ENCODE peak calls at places on chromosomes 5 and 9, in four cellular contexts. F, X, J and R are unnamed samples.

GRCh38 chr9:87622936-87623335 is 103.0 kb upstream of the CTSL start:
- DNase-seq in X (no peak), F (no peak), J (no peak), R (no peak)

GRCh38 chr9:136268318-136268717 is 22.7 kb upstream of the QSOX2 start:
- DNase-seq in F (no peak), J (no peak), X (no peak), R (no peak)

GRCh38 chr9:77981907-77982306 is 49.7 kb downstream of the GNAQ start:
- DNase-seq in X (no peak), F (no peak), J (no peak), R (no peak)

GRCh38 chr5:169548315-169548714 is 35.3 kb upstream of the SPDL1 start:
- DNase-seq in X (no peak), F (peak; percentile 49), J (no peak), R (no peak)

GRCh38 chr5:119583684-119584083 is 45.7 kb upstream of the FAM170A start:
- DNase-seq in J (no peak), X (no peak), F (no peak), R (no peak)

GRCh38 chr9:130117816-130118632 is 54.2 kb upstream of the NCS1 start:
- DNase-seq in J (no peak), F (no peak), X (no peak), R (no peak)

GRCh38 chr5:6551287-6551954 is 81.4 kb downstream of the NSUN2 start:
- DNase-seq in F (no peak), X (no peak), J (no peak), R (no peak)

GRCh38 chr9:137669261-137669672 is 50.5 kb downstream of the EHMT1 start:
- DNase-seq in X (no peak), F (no peak), J (no peak), R (no peak)

GRCh38 chr5:25713259-25713658 is 1068.5 kb upstream of the CDH10 start:
- DNase-seq in J (no peak), F (no peak), X (no peak), R (no peak)

GRCh38 chr9:136543280-136543679 is 2.6 kb downstream of the NOTCH1 start:
- DNase-seq in F (no peak), J (no peak), X (no peak), R (no peak)

GRCh38 chr5:154418344-154418820 is 27.4 kb upstream of the SAP30L start:
- DNase-seq in F (no peak), J (no peak), X (no peak), R (no peak)

GRCh38 chr5:132487841-132488555 is 2.6 kb downstream of the IRF1 start:
- DNase-seq in F (no peak), X (no peak), J (no peak), R (no peak)

GRCh38 chr9:121305269-121305994 is 37.5 kb downstream of the GSN start:
- DNase-seq in J (no peak), F (no peak), X (no peak), R (no peak)

GRCh38 chr5:17355585-17356346 is 138.3 kb downstream of the BASP1 start:
- DNase-seq in F (no peak), X (no peak), J (no peak), R (no peak)

GRCh38 chr5:132086277-132086794 is 12.7 kb downstream of the CSF2 start:
- DNase-seq in F (peak; percentile 56), J (no peak), X (no peak), R (no peak)

GRCh38 chr5:91176288-91177016 is 206.7 kb downstream of the ARRDC3 start:
- DNase-seq in X (no peak), J (no peak), F (peak; percentile 77), R (no peak)

GRCh38 chr5:120806132-120806531 is 342.0 kb downstream of the PRR16 start:
- DNase-seq in F (no peak), J (no peak), X (no peak), R (no peak)

GRCh38 chr9:131951905-131952304 is 127.8 kb downstream of the MED27 start:
- DNase-seq in F (peak; percentile 81), X (no peak), J (no peak), R (no peak)

GRCh38 chr9:3922846-3923245 is 377.0 kb downstream of the GLIS3 start:
- DNase-seq in F (no peak), J (no peak), X (no peak), R (no peak)

GRCh38 chr9:121765021-121765950 is 113.9 kb downstream of the DAB2IP start:
- DNase-seq in F (peak; percentile 65), J (no peak), X (no peak), R (no peak)

GRCh38 chr5:126965487-126965886 is 64.9 kb downstream of the MARCHF3 start:
- DNase-seq in F (no peak), J (no peak), X (no peak), R (no peak)

GRCh38 chr9:120446681-120447080 is 133.3 kb downstream of the CDK5RAP2 start:
- DNase-seq in F (no peak), J (no peak), X (no peak), R (no peak)

GRCh38 chr5:90488791-90489190 is 14.1 kb downstream of the POLR3G start:
- DNase-seq in F (no peak), J (no peak), X (no peak), R (no peak)

GRCh38 chr9:136882109-136882946 is 4.0 kb upstream of the TRAF2 start:
- DNase-seq in F (no peak), X (peak; percentile 87), J (peak; percentile 63), R (peak; percentile 62)

GRCh38 chr5:4208996-4209395 is 613.4 kb downstream of the IRX1 start:
- DNase-seq in X (no peak), J (no peak), F (no peak), R (no peak)